ENCODE peak calls at places on chromosomes 7 and 10, in ten cellular contexts. N is HT-29; L is activated T-cell treated with anti-CD3 and anti-CD28 coated beads for 24 hours; B is HEK293T; F is EH; K is T-helper 1 cell; O is NCI-H460; S is activated CD4-positive, alpha-beta T cell treated with anti-CD3 and anti-CD28 coated beads, Interleukin-2, amount 10 ng/mL, durations not matched to agents 7 days and 5 days; E is activated effector memory CD4-positive, alpha-beta T cell treated with anti-CD3 and anti-CD28 coated beads, Interleukin-2, amount 50 U/mL, for 16 hours; H is KBM-7. A is an unnamed sample.

GRCh38 chr10:48363617-48364355 is 57.3 kb downstream of the MAPK8 start:
- DNase-seq in H (peak; percentile 75), K (no peak), S (peak; percentile 57), O (peak; percentile 64), B (peak; percentile 39), E (no peak), N (peak; percentile 80), L (peak; percentile 8), F (peak; percentile 77), A (peak; percentile 49)

GRCh38 chr10:125629758-125630376 is 53.1 kb downstream of the TEX36 start:
- DNase-seq in H (peak; percentile 51), N (peak; percentile 51), B (peak; percentile 68), E (no peak), L (no peak), S (no peak), K (no peak), F (peak; percentile 32), O (peak; percentile 56), A (no peak)

GRCh38 chr7:20330797-20331230 is at the start of gene ITGB8:
- DNase-seq in F (peak; percentile 6), E (no peak), O (no peak), L (no peak), N (peak; percentile 75), K (no peak), H (no peak), S (peak; percentile 6), B (peak; percentile 31), A (no peak)

GRCh38 chr7:35353481-35353880 is 99.6 kb upstream of the TBX20 start:
- DNase-seq in N (no peak), S (no peak), O (no peak), B (no peak), K (no peak), F (no peak), H (no peak), E (no peak), L (no peak), A (no peak)

GRCh38 chr10:26491934-26492333 is 53.8 kb downstream of the APBB1IP start:
- DNase-seq in O (no peak), S (no peak), K (no peak), B (no peak), E (no peak), N (no peak), L (no peak), H (no peak), F (peak; percentile 41), A (no peak)

GRCh38 chr7:41885078-41885477 is 182.2 kb upstream of the INHBA start:
- DNase-seq in N (no peak), L (no peak), F (peak; percentile 71), E (no peak), S (no peak), O (no peak), K (no peak), B (no peak), H (no peak), A (no peak)

GRCh38 chr7:106052681-106053080 is 59.4 kb downstream of the SYPL1 start:
- DNase-seq in E (no peak), H (no peak), O (no peak), L (no peak), F (no peak), B (no peak), K (no peak), S (no peak), N (no peak), A (no peak)

GRCh38 chr7:6023974-6024435 is 7.2 kb upstream of the ANKRD61 start:
- DNase-seq in E (no peak), F (no peak), O (no peak), H (peak; percentile 17), N (no peak), K (no peak), S (no peak), B (no peak), L (no peak), A (no peak)

GRCh38 chr7:35647171-35647574 is 47.8 kb downstream of the HERPUD2 start:
- DNase-seq in K (no peak), B (peak; percentile 18), O (no peak), N (no peak), E (no peak), L (no peak), F (no peak), H (no peak), S (no peak), A (no peak)

GRCh38 chr7:68148440-68148839 is 1151.8 kb downstream of the TYW1 start:
- DNase-seq in E (no peak), B (no peak), K (no peak), S (no peak), H (no peak), L (no peak), F (no peak), O (no peak), N (no peak), A (no peak)